ENCODE peak calls at places on chromosomes 6 and 20, in four cellular contexts. One of them, this sample, is unnamed. For H3K4me1, the result is how much of the 10 kb centered on the place peaks cover.

GRCh38 chr6:113796040-113796439 is 61.1 kb upstream of the MARCKS start:
- DNase-seq in uterus: no peak
- DNase-seq in CD4-positive, alpha-beta memory T cell: no peak
- DNase-seq in breast epithelium: no peak
- DNase-seq in this sample: no peak

GRCh38 chr6:121890307-121890910 is 455.0 kb downstream of the GJA1 start:
- DNase-seq in uterus: no peak
- DNase-seq in CD4-positive, alpha-beta memory T cell: no peak
- DNase-seq in breast epithelium: no peak
- DNase-seq in this sample: no peak

GRCh38 chr6:33837971-33838665 is 34.3 kb upstream of the MLN start:
- DNase-seq in uterus: peak
- DNase-seq in CD4-positive, alpha-beta memory T cell: no peak
- DNase-seq in breast epithelium: no peak
- DNase-seq in this sample: no peak

GRCh38 chr6:30463651-30464618 is 25.4 kb upstream of the HLA-E start:
- DNase-seq in uterus: no peak
- DNase-seq in CD4-positive, alpha-beta memory T cell: peak
- DNase-seq in breast epithelium: no peak
- DNase-seq in this sample: no peak

GRCh38 chr20:57013741-57014140 is 252.7 kb downstream of the BMP7 start:
- DNase-seq in uterus: no peak
- DNase-seq in CD4-positive, alpha-beta memory T cell: no peak
- DNase-seq in breast epithelium: no peak
- DNase-seq in this sample: no peak

GRCh38 chr6:45692021-45692420 is 314.3 kb upstream of the SUPT3H start:
- DNase-seq in uterus: no peak
- DNase-seq in CD4-positive, alpha-beta memory T cell: no peak
- DNase-seq in breast epithelium: no peak
- DNase-seq in this sample: no peak

GRCh38 chr6:126812651-126813050 is 305.8 kb upstream of the RSPO3 start:
- DNase-seq in uterus: no peak
- DNase-seq in CD4-positive, alpha-beta memory T cell: no peak
- DNase-seq in breast epithelium: no peak
- DNase-seq in this sample: no peak

GRCh38 chr20:7123457-7123856 is 356.0 kb downstream of the BMP2 start:
- DNase-seq in uterus: no peak
- DNase-seq in CD4-positive, alpha-beta memory T cell: no peak
- DNase-seq in breast epithelium: no peak
- DNase-seq in this sample: no peak

GRCh38 chr6:148758492-148758891 is 11.7 kb downstream of the UST start:
- DNase-seq in uterus: no peak
- DNase-seq in CD4-positive, alpha-beta memory T cell: peak
- DNase-seq in breast epithelium: no peak
- DNase-seq in this sample: no peak

GRCh38 chr6:148760568-148761531 is 14.0 kb downstream of the UST start:
- DNase-seq in uterus: peak
- DNase-seq in CD4-positive, alpha-beta memory T cell: peak
- DNase-seq in breast epithelium: no peak
- DNase-seq in this sample: no peak

GRCh38 chr6:148757944-148758343 is 11.1 kb downstream of the UST start:
- DNase-seq in uterus: no peak
- DNase-seq in CD4-positive, alpha-beta memory T cell: no peak
- DNase-seq in breast epithelium: no peak
- DNase-seq in this sample: no peak

GRCh38 chr6:148760143-148760505 is 13.3 kb downstream of the UST start:
- DNase-seq in uterus: no peak
- DNase-seq in CD4-positive, alpha-beta memory T cell: no peak
- DNase-seq in breast epithelium: no peak
- DNase-seq in this sample: no peak

DNA sequence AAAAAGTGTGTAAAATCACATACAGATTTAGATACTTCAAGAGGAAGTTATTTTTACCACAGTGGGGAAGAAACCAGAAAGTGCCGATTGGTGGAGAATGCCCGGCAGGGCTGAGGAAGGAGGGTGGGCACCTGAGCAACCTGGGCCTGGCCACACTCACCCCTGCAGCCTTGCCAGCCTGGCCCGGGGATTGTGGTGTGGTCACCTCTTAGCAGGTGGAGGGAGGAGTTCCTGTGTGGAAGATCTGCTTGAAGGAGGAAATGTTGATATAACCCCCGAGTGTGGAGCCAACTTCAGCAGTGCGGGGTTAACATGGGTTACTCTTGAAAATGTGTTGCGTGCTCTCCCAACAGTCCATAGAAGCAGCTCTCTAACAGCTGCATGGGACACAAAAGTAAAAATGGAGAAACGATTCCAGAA is 14.7 kb downstream of the UST start:
- DNase-seq in uterus: no peak
- DNase-seq in CD4-positive, alpha-beta memory T cell: peak
- DNase-seq in breast epithelium: no peak
- DNase-seq in this sample: no peak
- H3K4me1 ChIP-seq in uterus: under half
- H3K4me1 ChIP-seq in CD4-positive, alpha-beta memory T cell: half or more
- H3K4me1 ChIP-seq in breast epithelium: under half
- H3K4me1 ChIP-seq in this sample: under half

DNA sequence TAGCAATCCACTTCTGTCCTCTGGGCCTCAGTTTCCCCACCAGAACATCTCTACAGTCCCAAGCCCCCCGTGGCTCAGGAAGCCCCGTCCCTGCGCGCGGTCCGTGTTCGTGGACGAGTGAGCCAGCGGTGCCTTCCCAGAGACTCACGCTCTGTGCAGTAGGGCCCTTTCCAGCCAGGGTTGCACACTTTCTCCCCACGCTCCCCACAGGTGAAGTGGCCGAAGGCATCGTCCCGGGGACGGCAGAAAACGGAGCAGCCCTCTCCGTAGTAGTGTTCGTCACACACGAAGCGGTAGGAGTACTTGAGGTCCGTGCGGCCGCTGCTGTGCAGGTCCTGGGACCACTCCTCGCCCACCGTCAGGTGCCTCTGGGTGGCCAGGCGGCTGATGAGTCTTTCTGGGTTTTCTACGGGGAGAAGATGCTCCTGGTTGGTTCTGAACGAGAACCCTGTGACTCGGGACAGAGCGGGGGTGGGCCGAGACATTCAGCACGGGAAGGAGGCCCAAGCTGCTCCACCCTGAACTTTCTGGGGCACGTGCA is 2.7 kb downstream of the DLL1 start:
- DNase-seq in uterus: no peak
- DNase-seq in CD4-positive, alpha-beta memory T cell: no peak
- DNase-seq in breast epithelium: no peak
- DNase-seq in this sample: no peak
- H3K4me1 ChIP-seq in uterus: under half
- H3K4me1 ChIP-seq in CD4-positive, alpha-beta memory T cell: under half
- H3K4me1 ChIP-seq in breast epithelium: under half
- H3K4me1 ChIP-seq in this sample: under half

DNA sequence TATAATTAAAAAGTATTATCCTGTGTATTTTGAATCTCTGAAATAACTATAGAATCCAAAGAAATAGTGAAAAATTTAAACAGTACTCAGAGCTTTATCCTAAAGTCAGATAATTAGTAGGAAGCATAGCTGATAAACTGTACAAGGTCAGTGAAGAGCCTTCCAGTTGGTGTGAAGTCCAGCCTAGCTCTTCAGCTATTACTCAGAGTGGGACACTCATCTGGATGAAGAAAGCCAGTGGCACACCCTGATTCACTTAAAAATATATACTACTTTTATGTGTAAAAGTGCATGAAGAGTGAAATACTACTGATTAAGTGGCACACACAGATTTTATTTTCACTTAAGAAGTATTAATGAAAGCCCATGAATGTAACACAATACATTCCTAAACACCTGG is 3.1 kb downstream of the IFNGR1 start:
- DNase-seq in uterus: no peak
- DNase-seq in CD4-positive, alpha-beta memory T cell: no peak
- DNase-seq in breast epithelium: no peak
- DNase-seq in this sample: no peak
- H3K4me1 ChIP-seq in uterus: under half
- H3K4me1 ChIP-seq in CD4-positive, alpha-beta memory T cell: half or more
- H3K4me1 ChIP-seq in breast epithelium: under half
- H3K4me1 ChIP-seq in this sample: half or more

DNA sequence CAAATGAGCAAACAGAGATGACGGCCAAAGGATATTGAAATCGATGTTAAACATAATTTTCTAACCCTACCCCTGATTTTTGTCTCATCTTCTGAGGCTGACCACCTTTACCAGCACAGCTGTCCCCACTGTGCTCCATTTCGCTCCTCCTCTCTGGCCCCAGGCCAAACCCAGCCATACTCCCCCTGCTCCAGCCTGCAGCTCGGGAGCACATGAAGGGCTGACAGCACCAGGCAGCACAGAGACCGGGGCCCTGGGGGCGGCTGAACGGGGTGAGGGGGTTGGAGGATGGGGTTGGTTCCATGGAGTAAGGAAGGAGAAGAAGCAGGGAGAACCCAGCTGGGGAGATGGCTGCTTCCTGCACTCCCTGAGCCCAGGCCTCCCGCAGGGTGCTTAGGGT is 3.2 kb upstream of the NCR2 start:
- DNase-seq in uterus: no peak
- DNase-seq in CD4-positive, alpha-beta memory T cell: no peak
- DNase-seq in breast epithelium: no peak
- DNase-seq in this sample: no peak
- H3K4me1 ChIP-seq in uterus: under half
- H3K4me1 ChIP-seq in CD4-positive, alpha-beta memory T cell: under half
- H3K4me1 ChIP-seq in breast epithelium: under half
- H3K4me1 ChIP-seq in this sample: under half

DNA sequence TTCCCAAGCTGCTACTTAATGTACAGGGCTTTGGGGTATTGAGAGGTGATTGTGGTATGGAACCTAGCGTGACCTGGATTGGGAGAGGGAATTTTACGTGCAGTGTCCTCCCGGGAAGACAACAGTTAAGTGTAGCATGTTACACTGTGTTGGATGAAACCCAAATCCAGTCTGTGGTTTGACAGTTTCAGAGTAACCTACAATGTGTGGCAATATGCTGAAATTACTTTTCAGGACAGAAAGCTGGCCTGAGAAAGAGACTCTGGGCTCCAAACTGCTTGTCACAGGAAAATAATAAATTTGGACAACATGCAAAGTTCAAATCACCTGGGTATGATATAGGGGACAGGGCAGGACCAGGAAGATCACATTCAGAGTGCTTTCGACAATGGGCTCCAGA is 28.2 kb upstream of the RALGAPA2 start:
- DNase-seq in uterus: no peak
- DNase-seq in CD4-positive, alpha-beta memory T cell: no peak
- DNase-seq in breast epithelium: no peak
- DNase-seq in this sample: no peak
- H3K4me1 ChIP-seq in uterus: under half
- H3K4me1 ChIP-seq in CD4-positive, alpha-beta memory T cell: under half
- H3K4me1 ChIP-seq in breast epithelium: under half
- H3K4me1 ChIP-seq in this sample: under half

DNA sequence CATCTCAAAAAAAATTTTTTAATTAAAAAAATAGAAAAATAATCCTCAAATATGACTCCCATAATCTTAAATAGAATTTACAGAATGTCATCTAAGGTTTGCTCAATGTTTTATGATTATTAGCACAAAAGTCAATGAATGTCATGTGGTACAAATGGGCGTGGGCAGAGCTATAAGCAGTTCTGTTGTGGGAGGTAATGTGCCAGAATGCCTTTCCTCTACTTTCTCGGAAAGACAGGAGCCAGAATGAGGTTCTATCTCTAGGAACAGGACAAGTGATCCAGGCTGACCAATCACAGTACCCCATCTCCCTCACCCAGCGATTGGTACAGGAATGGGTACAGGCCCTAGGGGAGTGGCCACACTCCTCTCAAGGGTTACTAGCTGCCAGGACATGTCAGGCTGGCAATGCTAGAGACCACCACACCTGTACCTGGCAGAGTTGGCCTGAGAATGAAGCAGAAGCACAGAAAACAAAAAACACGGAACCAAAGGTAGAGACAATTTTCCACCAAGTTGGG is 15.1 kb downstream of the RALGAPA2 start:
- DNase-seq in uterus: no peak
- DNase-seq in CD4-positive, alpha-beta memory T cell: no peak
- DNase-seq in breast epithelium: no peak
- DNase-seq in this sample: no peak
- H3K4me1 ChIP-seq in uterus: under half
- H3K4me1 ChIP-seq in CD4-positive, alpha-beta memory T cell: under half
- H3K4me1 ChIP-seq in breast epithelium: under half
- H3K4me1 ChIP-seq in this sample: under half

DNA sequence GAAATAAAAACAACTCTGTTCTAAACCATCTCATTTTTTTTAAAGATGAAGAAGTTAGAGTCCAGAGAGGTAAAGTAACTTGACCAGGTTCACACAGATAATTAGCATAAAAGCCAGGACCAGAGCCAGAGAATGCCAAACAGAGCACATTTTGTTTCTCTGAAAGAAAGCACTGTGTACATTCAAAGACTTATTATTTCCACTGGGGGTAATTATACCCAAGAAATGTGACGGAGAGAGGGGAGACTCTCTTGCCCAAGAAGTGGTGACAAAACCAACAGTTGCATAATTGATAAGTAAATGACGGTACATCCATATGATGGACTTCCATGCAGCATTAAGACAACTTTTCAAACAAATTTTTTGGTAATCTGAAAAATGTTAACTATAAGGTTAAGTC is 111.6 kb downstream of the RTN4IP1 start:
- DNase-seq in uterus: no peak
- DNase-seq in CD4-positive, alpha-beta memory T cell: no peak
- DNase-seq in breast epithelium: no peak
- DNase-seq in this sample: no peak
- H3K4me1 ChIP-seq in uterus: under half
- H3K4me1 ChIP-seq in CD4-positive, alpha-beta memory T cell: half or more
- H3K4me1 ChIP-seq in breast epithelium: under half
- H3K4me1 ChIP-seq in this sample: under half

DNA sequence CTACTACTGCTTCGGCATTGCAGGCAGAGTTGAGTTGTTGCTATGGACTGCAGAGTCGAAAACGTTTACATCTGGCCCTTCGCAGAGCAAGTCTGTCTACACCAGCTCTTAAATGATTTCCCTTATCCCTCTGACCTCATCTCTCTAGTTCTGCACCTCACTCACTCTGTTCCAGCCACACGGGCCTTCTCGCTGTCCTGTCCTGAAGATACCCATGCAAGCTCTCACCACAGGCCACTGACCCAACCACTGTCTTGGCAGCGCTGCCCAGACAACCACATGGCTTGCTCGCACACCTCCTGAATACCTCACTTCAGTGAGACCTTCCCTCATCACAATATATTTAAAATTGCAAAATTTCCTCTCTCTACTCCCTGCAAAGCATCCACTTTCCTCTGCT is 31.4 kb downstream of the B4GALT5 start:
- DNase-seq in uterus: no peak
- DNase-seq in CD4-positive, alpha-beta memory T cell: no peak
- DNase-seq in breast epithelium: no peak
- DNase-seq in this sample: no peak
- H3K4me1 ChIP-seq in uterus: under half
- H3K4me1 ChIP-seq in CD4-positive, alpha-beta memory T cell: half or more
- H3K4me1 ChIP-seq in breast epithelium: under half
- H3K4me1 ChIP-seq in this sample: under half

This sample was measured in pancreas.